ENCODE peak calls at places on chromosomes 6 and 20, in nine cellular contexts. S is progenitor cell of endocrine pancreas, Y is AG04450, L is left ventricle myocardium inferior, F is endodermal cell, A is OCI-LY7, V is brain microvascular endothelial cell, D is mucosa of descending colon, T is mesothelial cell of epicardium. X is an unnamed sample.

GRCh38 chr6:41027251-41027650 is 11.8 kb downstream of the UNC5CL start:
- DNase-seq in S (no peak), Y (no peak), L (no peak), F (no peak), A (no peak), V (no peak), D (no peak), T (no peak), X (no peak)

GRCh38 chr20:10659651-10660601 is 13.9 kb downstream of the JAG1 start:
- DNase-seq in S (no peak), Y (no peak), L (no peak), F (peak; percentile 77), A (no peak), V (no peak), D (no peak), T (no peak), X (no peak)

GRCh38 chr6:128605961-128606360 is 85.6 kb upstream of the PTPRK start:
- DNase-seq in S (no peak), Y (no peak), L (no peak), F (no peak), A (no peak), V (no peak), D (no peak), T (no peak), X (no peak)

GRCh38 chr6:139482184-139482751 is 107.8 kb upstream of the CITED2 start:
- DNase-seq in S (no peak), Y (no peak), L (no peak), F (no peak), A (no peak), V (no peak), D (no peak), T (no peak), X (no peak)

GRCh38 chr6:21918666-21919065 is 325.1 kb downstream of the SOX4 start:
- DNase-seq in S (no peak), Y (no peak), L (no peak), F (no peak), A (no peak), V (no peak), D (no peak), T (no peak), X (no peak)

GRCh38 chr20:45138451-45139300 is 14.4 kb upstream of the WFDC12 start:
- DNase-seq in S (peak; percentile 44), Y (no peak), L (peak; percentile 31), F (peak; percentile 96), A (peak; percentile 44), V (no peak), D (peak; percentile 88), T (no peak), X (no peak)

GRCh38 chr6:111411046-111411445 is 72.0 kb downstream of the REV3L start:
- DNase-seq in S (no peak), Y (no peak), L (no peak), F (no peak), A (no peak), V (no peak), D (no peak), T (no peak), X (no peak)

GRCh38 chr6:121285041-121285440 is 49.2 kb downstream of the TBC1D32 start:
- DNase-seq in S (no peak), Y (no peak), L (no peak), F (no peak), A (no peak), V (peak; percentile 75), D (no peak), T (no peak), X (no peak)

GRCh38 chr6:166556871-166557322 is 29.6 kb downstream of the RAMACL start:
- DNase-seq in S (no peak), Y (no peak), L (peak; percentile 87), F (no peak), A (no peak), V (peak; percentile 47), D (peak; percentile 79), T (no peak), X (no peak)

GRCh38 chr6:163324928-163325784 is 89.4 kb upstream of the QKI start:
- DNase-seq in S (no peak), Y (no peak), L (peak; percentile 51), F (no peak), A (no peak), V (peak; percentile 36), D (no peak), T (no peak), X (no peak)

DNA sequence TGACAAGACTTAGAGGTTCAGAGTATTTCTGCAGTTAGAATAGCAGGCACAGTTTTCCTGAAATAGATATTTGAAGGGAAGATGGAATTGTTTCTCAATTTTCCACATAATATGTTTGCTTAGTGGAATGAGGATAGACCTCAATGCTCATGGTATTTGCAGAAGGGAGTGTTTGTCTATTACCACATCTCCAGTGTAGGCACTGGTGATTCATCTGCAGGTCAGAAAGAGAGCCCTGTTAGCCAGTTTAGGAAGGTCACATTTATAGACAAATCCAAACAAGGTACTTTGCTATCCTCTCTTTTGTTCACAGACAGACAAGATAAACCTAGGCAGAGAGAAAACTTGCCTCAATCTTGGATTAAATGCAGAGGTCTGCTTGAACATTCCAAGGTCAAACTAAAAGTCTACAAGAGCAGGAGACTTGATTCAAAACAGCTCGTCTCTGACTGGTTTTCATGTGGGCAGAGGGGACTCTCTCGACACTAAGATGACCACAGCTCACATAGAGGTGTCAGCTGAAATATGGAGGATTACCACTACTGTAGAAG is 22.8 kb downstream of the ISM1 start:
- DNase-seq in S (no peak), Y (no peak), L (no peak), F (no peak), A (no peak), V (peak; percentile 16), D (no peak), T (no peak), X (no peak)
- TF ChIP-seq CTCF in S (no peak), Y (no peak), L (no peak), F (no peak), A (no peak), V (no peak), D (no peak), T (no peak), X (no peak)

GRCh38 chr6:119078449-119079287 is at the start of gene FAM184A:
- DNase-seq in S (peak; percentile 77), Y (no peak), L (peak; percentile 69), F (peak; percentile 88), A (no peak), V (peak; percentile 19), D (peak; percentile 65), T (peak; percentile 59), X (peak; percentile 86)
- TF ChIP-seq CTCF in S (peak; percentile 72), Y (no peak), L (peak; percentile 58), F (peak; percentile 79), A (no peak), V (peak; percentile 52), D (peak; percentile 30), T (no peak), X (peak; percentile 73)

GRCh38 chr6:54248319-54248718 is 59.9 kb upstream of the TINAG start:
- DNase-seq in S (no peak), Y (no peak), L (no peak), F (no peak), A (no peak), V (no peak), D (no peak), T (no peak), X (no peak)

GRCh38 chr6:54248994-54249393 is 59.2 kb upstream of the TINAG start:
- DNase-seq in S (no peak), Y (no peak), L (no peak), F (no peak), A (no peak), V (no peak), D (no peak), T (no peak), X (no peak)

GRCh38 chr6:54245265-54245664 is 63.0 kb upstream of the TINAG start:
- DNase-seq in S (no peak), Y (no peak), L (no peak), F (no peak), A (no peak), V (no peak), D (no peak), T (no peak), X (no peak)

GRCh38 chr6:54243699-54244098 is 64.5 kb upstream of the TINAG start:
- DNase-seq in S (no peak), Y (no peak), L (no peak), F (no peak), A (no peak), V (no peak), D (no peak), T (no peak), X (no peak)

DNA sequence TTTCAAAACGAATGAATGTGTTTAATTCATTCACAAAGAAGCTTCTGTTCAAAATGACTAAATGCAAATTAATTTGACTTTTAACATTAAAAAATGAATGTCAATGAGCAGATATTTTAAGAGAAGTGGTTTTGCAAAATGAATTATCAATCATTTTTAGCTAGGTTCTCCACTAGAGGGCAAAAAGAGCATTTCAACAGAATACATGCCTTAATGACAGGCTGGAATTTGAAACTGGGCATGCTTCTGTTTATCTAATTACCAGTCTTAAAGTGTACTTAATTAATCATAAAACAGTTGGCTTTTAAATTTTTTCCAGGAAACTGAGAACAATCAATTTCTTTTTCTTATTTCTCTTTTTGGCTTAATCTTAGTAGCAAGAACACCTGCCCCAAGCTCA is 63.8 kb upstream of the TINAG start:
- DNase-seq in S (no peak), Y (no peak), L (no peak), F (no peak), A (peak; percentile 11), V (no peak), D (no peak), T (no peak), X (no peak)
- TF ChIP-seq CTCF in S (peak; percentile 60), Y (peak; percentile 70), L (peak; percentile 56), F (peak; percentile 81), A (peak; percentile 75), V (peak; percentile 53), D (no peak), T (peak; percentile 70), X (peak; percentile 78)

DNA sequence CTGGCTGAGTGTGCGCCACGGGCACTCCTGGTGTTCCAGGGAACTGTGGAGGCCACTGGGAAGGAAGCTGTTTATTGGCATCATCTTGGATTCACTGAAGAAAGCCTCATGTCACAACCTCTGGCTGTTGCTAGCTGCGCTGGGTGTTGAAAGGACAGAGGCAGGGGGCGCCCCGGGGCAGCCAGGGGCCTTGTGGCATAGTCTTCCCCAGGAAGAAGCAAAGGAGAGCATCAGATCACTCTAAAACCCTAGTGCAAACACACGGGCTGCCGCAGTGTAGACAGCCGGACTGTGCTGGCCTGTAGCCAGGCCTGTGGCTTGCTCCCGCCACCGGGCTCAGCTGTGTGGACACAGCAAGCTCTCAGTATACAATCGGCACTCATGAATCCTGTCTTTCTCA is 23.8 kb upstream of the SMOC2 start:
- DNase-seq in S (no peak), Y (no peak), L (no peak), F (peak; percentile 78), A (no peak), V (no peak), D (no peak), T (no peak), X (no peak)
- TF ChIP-seq CTCF in S (no peak), Y (no peak), L (no peak), F (peak; percentile 63), A (no peak), V (no peak), D (no peak), T (no peak), X (no peak)

GRCh38 chr6:84514089-84514971 is 250.1 kb downstream of the TBX18 start:
- DNase-seq in S (no peak), Y (no peak), L (no peak), F (no peak), A (no peak), V (no peak), D (no peak), T (no peak), X (no peak)
- TF ChIP-seq CTCF in S (no peak), Y (peak; percentile 11), L (no peak), F (no peak), A (no peak), V (no peak), D (no peak), T (no peak), X (no peak)